ENCODE peak calls at places on chromosome 10, in seven cellular contexts. W is DND-41, M is neural crest cell, N is astrocyte of the cerebellum, O is esophagus muscularis mucosa, E is retinal pigment epithelial cell, I is colonic mucosa. Y is an unnamed sample.

GRCh38 chr10:42975558-42976352 is 101.1 kb upstream of the RET start:
- DNase-seq in N (no peak), W (no peak), I (no peak), O (no peak), E (no peak), M (no peak), Y (peak; percentile 81)

GRCh38 chr10:122019414-122019975 is 30.5 kb downstream of the TACC2 start:
- DNase-seq in N (no peak), M (no peak), I (peak; percentile 91), O (no peak), W (no peak), E (peak; percentile 70), Y (no peak)

GRCh38 chr10:16787361-16787791 is 29.8 kb downstream of the RSU1 start:
- DNase-seq in M (no peak), O (no peak), N (no peak), I (no peak), W (no peak), E (no peak), Y (peak; percentile 68)

GRCh38 chr10:75400769-75401568 is 595 bp downstream of the ZNF503 start:
- DNase-seq in M (peak; percentile 48), N (no peak), E (no peak), I (peak; percentile 61), W (no peak), O (no peak), Y (peak; percentile 88)

GRCh38 chr10:60409202-60409601 is 19.5 kb upstream of the ANK3 start:
- DNase-seq in I (no peak), O (no peak), E (no peak), W (no peak), N (no peak), M (no peak), Y (no peak)

GRCh38 chr10:7267142-7267541 is 143.7 kb downstream of the SFMBT2 start:
- DNase-seq in O (no peak), I (no peak), E (no peak), N (no peak), W (no peak), M (no peak), Y (no peak)

GRCh38 chr10:6621536-6621935 is 41.5 kb upstream of the PRKCQ start:
- DNase-seq in N (no peak), O (no peak), W (no peak), M (no peak), E (peak; percentile 36), I (no peak), Y (no peak)

GRCh38 chr10:94092848-94093247 is 99.1 kb downstream of the PLCE1 start:
- DNase-seq in E (no peak), M (no peak), W (no peak), O (peak; percentile 12), N (no peak), I (no peak), Y (no peak)

GRCh38 chr10:29763396-29763795 is 128.6 kb upstream of the SVIL start:
- DNase-seq in W (no peak), O (no peak), M (no peak), E (no peak), N (no peak), I (no peak), Y (no peak)

GRCh38 chr10:317219-317868 is 182.1 kb downstream of the ZMYND11 start:
- DNase-seq in I (peak; percentile 35), O (no peak), E (no peak), N (no peak), M (no peak), W (no peak), Y (no peak)

GRCh38 chr10:2619472-2619871 is 447.9 kb upstream of the PFKP start:
- DNase-seq in M (peak; percentile 18), O (no peak), N (no peak), I (no peak), W (peak; percentile 60), E (no peak), Y (no peak)
- TF ChIP-seq CTCF in M (peak; percentile 64), O (no peak), N (peak; percentile 67), I (no peak), W (peak; percentile 81), E (no peak), Y (peak; percentile 65)

GRCh38 chr10:77333610-77334340 is 303.8 kb downstream of the KCNMA1 start:
- DNase-seq in O (no peak), N (no peak), W (no peak), I (peak; percentile 43), M (no peak), E (no peak), Y (no peak)

GRCh38 chr10:77328272-77328816 is 309.3 kb downstream of the KCNMA1 start:
- DNase-seq in E (no peak), M (peak; percentile 51), N (no peak), W (peak; percentile 56), O (no peak), I (peak; percentile 18), Y (no peak)

GRCh38 chr10:77334501-77334900 is 303.1 kb downstream of the KCNMA1 start:
- DNase-seq in W (no peak), I (no peak), N (no peak), O (no peak), M (no peak), E (no peak), Y (no peak)

GRCh38 chr10:77332256-77332655 is 305.4 kb downstream of the KCNMA1 start:
- DNase-seq in I (no peak), W (no peak), O (no peak), M (no peak), E (no peak), N (no peak), Y (no peak)
- TF ChIP-seq CTCF in I (no peak), W (no peak), O (no peak), M (no peak), E (no peak), N (no peak), Y (no peak)

GRCh38 chr10:9076066-9076465 is 1021.6 kb downstream of the GATA3 start:
- DNase-seq in E (no peak), N (no peak), W (no peak), M (no peak), O (no peak), I (no peak), Y (no peak)

GRCh38 chr10:9081253-9081652 is 1026.8 kb downstream of the GATA3 start:
- DNase-seq in E (no peak), O (no peak), I (no peak), N (no peak), W (no peak), M (no peak), Y (no peak)

GRCh38 chr10:9075420-9075819 is 1020.9 kb downstream of the GATA3 start:
- DNase-seq in E (no peak), N (no peak), O (no peak), M (no peak), W (no peak), I (no peak), Y (no peak)
- TF ChIP-seq CTCF in E (no peak), N (no peak), O (no peak), M (no peak), W (peak; percentile 50), I (no peak), Y (no peak)

DNA sequence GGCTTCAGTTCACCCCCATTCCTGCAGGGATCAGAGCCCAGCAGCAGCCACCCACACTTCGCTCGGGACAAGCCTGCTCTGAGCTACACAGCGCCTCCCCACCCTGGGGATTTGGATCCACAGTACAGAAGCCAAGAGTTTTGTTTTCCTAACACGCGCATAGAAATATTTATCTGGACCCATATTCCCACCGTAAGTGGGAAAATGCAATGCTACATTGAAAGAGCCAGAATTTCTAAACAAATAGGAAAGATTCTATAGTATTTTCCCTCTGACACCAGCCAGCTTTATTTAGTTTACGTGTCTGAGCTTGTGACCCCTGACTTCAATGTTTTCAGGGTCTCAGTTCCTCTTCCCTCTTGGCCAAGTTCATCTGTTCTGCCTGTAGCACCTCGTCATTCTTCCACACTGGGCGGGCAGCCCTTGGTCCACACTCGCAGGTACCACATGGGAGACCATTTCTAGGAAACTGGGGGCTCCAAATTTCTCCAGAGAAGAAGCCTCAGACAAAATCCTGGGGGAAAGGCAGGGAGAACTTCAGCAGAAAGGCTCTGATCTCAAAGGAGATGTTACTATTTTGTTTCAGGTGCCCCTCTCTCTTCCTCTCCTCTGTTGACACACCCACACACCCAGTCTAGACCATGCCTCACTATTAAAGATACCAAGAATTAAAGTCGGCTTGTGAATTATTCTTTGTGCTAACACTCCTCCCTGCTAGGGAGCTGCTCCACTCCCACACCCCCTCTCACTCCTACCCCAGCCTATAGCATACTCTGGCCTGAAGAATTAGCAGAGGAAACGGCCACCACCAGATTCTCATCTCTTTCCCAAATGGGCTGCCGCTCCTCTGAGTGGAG is 116.0 kb upstream of the PCGF5 start:
- DNase-seq in I (no peak), M (no peak), E (no peak), W (no peak), O (no peak), N (no peak), Y (no peak)
- TF ChIP-seq CTCF in I (no peak), M (no peak), E (no peak), W (no peak), O (no peak), N (no peak), Y (no peak)

GRCh38 chr10:89700914-89701237 is 514 bp upstream of the KIF20B start:
- DNase-seq in W (no peak), M (no peak), N (no peak), O (no peak), E (no peak), I (no peak), Y (no peak)

GRCh38 chr10:89702121-89702480 is 711 bp downstream of the KIF20B start:
- DNase-seq in M (no peak), E (peak; percentile 2), W (peak; percentile 14), N (no peak), O (no peak), I (peak; percentile 25), Y (no peak)

GRCh38 chr10:89699581-89700064 is 1.8 kb upstream of the KIF20B start:
- DNase-seq in M (no peak), I (no peak), W (no peak), O (no peak), E (no peak), N (no peak), Y (no peak)

GRCh38 chr10:89697946-89698345 is 3.4 kb upstream of the KIF20B start:
- DNase-seq in M (no peak), I (no peak), N (no peak), E (no peak), O (no peak), W (no peak), Y (no peak)

GRCh38 chr10:89701238-89702120 is at the start of gene KIF20B:
- DNase-seq in I (peak; percentile 97), W (peak; percentile 97), O (peak; percentile 98), M (peak; percentile 90), E (peak; percentile 90), N (peak; percentile 94), Y (peak; percentile 98)
- TF ChIP-seq CTCF in I (peak; percentile 48), W (peak; percentile 59), O (peak; percentile 56), M (peak; percentile 55), E (peak; percentile 33), N (peak; percentile 25), Y (peak; percentile 59)